ENCODE peak calls at places on chromosome 12, in ten cellular contexts. X, N, S, J, C, T, O, A, I and U are unnamed samples. For H3K27me3 and H3K9me3, the result is how much of the 10 kb centered on the place peaks cover.

GRCh38 chr12:1928439-1929121 is 10.1 kb upstream of the CACNA2D4 start:
- DNase-seq in X (peak), T (peak), J (no peak), A (no peak), I (no peak), N (no peak), C (peak), O (peak), S (no peak), U (no peak)

GRCh38 chr12:68743416-68743815 is 2.6 kb upstream of the SLC35E3 start:
- DNase-seq in X (no peak), N (no peak), O (no peak), J (no peak), A (no peak), C (no peak), S (no peak), I (no peak), T (no peak), U (no peak)

GRCh38 chr12:75834591-75834990 is 197.0 kb downstream of the PHLDA1 start:
- DNase-seq in O (no peak), A (no peak), N (no peak), S (no peak), I (no peak), J (no peak), T (no peak), X (no peak), C (no peak), U (no peak)

GRCh38 chr12:106070611-106071010 is 68.1 kb downstream of the NUAK1 start:
- DNase-seq in T (no peak), A (no peak), N (no peak), I (no peak), O (no peak), X (no peak), J (no peak), C (no peak), S (no peak), U (no peak)

GRCh38 chr12:17342381-17342961 is 736.5 kb upstream of the LMO3 start:
- DNase-seq in I (no peak), O (no peak), J (no peak), S (no peak), T (no peak), C (no peak), A (no peak), N (no peak), X (no peak), U (no peak)

GRCh38 chr12:56688846-56689113 is 696 bp upstream of the PTGES3 start:
- DNase-seq in I (no peak), S (no peak), O (no peak), T (no peak), C (no peak), J (no peak), A (no peak), N (no peak), X (no peak), U (no peak)

GRCh38 chr12:51449569-51450246 is 25.1 kb downstream of the SLC4A8 start:
- DNase-seq in C (no peak), T (no peak), A (no peak), X (no peak), N (no peak), I (no peak), S (no peak), J (no peak), O (no peak), U (no peak)

GRCh38 chr12:116075251-116075650 is 202.2 kb downstream of the MED13L start:
- DNase-seq in X (no peak), T (no peak), C (no peak), A (no peak), O (no peak), J (no peak), I (no peak), N (no peak), S (no peak), U (no peak)

GRCh38 chr12:22971247-22971646 is 346.3 kb downstream of the ETNK1 start:
- DNase-seq in S (no peak), T (no peak), C (no peak), J (no peak), A (no peak), X (no peak), N (no peak), I (no peak), O (no peak), U (no peak)

GRCh38 chr12:91852646-91853045 is 293.0 kb downstream of the BTG1 start:
- DNase-seq in X (no peak), T (no peak), O (no peak), C (no peak), A (peak), J (no peak), N (no peak), S (no peak), I (no peak), U (no peak)

GRCh38 chr12:31218203-31219025 is 107.5 kb downstream of the SINHCAF start:
- DNase-seq in J (no peak), T (no peak), S (no peak), N (no peak), A (no peak), C (no peak), I (no peak), O (no peak), X (no peak), U (no peak)

GRCh38 chr12:88453323-88453722 is 126.9 kb downstream of the KITLG start:
- DNase-seq in I (no peak), J (no peak), A (no peak), X (no peak), S (no peak), N (no peak), C (no peak), T (no peak), O (no peak), U (no peak)

GRCh38 chr12:64895541-64895940 is 71.1 kb downstream of the TBC1D30 start:
- DNase-seq in O (no peak), X (no peak), A (peak), T (no peak), N (no peak), J (no peak), C (no peak), I (no peak), S (no peak), U (no peak)

GRCh38 chr12:5243014-5243413 is 188.9 kb upstream of the NTF3 start:
- DNase-seq in S (no peak), J (no peak), I (no peak), C (no peak), T (no peak), O (no peak), N (no peak), X (no peak), A (no peak), U (no peak)

GRCh38 chr12:24530689-24531088 is 418.2 kb downstream of the BCAT1 start:
- DNase-seq in I (no peak), O (no peak), A (no peak), J (no peak), N (no peak), X (no peak), T (no peak), S (no peak), C (no peak), U (no peak)

GRCh38 chr12:24535334-24536019 is 413.4 kb downstream of the BCAT1 start:
- DNase-seq in X (no peak), N (no peak), C (no peak), T (no peak), J (no peak), O (no peak), I (no peak), S (no peak), A (no peak), U (no peak)

GRCh38 chr12:24537241-24537860 is 411.6 kb downstream of the BCAT1 start:
- DNase-seq in A (peak), N (no peak), S (no peak), I (no peak), X (no peak), O (no peak), C (no peak), T (no peak), J (no peak), U (no peak)

GRCh38 chr12:24533953-24534352 is 414.9 kb downstream of the BCAT1 start:
- DNase-seq in J (no peak), X (no peak), C (no peak), A (no peak), T (no peak), N (no peak), I (no peak), S (no peak), O (no peak), U (no peak)

DNA sequence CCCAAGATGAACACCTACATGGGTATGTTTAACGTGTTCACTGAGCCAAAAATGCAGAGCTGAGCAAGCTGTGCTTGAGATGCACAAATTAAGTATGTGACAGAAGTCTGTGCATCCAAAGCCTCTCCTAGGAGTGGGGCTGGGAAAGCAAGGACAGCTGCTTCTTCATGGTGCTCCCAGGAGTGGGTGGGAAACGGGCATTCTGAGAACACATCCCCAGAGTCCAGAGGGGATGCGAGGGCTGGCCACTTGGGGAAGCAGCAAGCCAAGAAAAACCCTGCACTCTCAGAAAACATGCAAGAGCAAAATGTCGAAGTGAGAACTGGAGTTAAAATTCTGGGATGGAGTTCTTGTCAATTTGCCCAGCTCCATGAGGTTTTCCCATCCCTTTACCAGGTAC is 414.3 kb downstream of the BCAT1 start:
- DNase-seq in X (no peak), J (no peak), I (no peak), O (no peak), S (no peak), A (no peak), T (no peak), C (no peak), N (no peak), U (no peak)
- H3K27ac ChIP-seq in X (peak), J (peak), I (no peak), O (peak), S (no peak), A (no peak), T (no peak), C (peak), N (no peak), U (no peak)

GRCh38 chr12:130163461-130164215 is 1.4 kb downstream of the FZD10 start:
- DNase-seq in I (no peak), O (no peak), S (no peak), N (no peak), A (no peak), J (no peak), C (no peak), T (no peak), X (no peak), U (no peak)

GRCh38 chr12:130162267-130162666 is at the start of gene FZD10:
- DNase-seq in C (no peak), I (no peak), N (no peak), J (peak), T (peak), X (no peak), O (no peak), A (peak), S (no peak), U (no peak)

GRCh38 chr12:130161261-130162231 is 718 bp upstream of the FZD10 start:
- DNase-seq in A (peak), J (peak), I (peak), C (no peak), N (no peak), T (peak), S (no peak), X (no peak), O (no peak), U (no peak)

GRCh38 chr12:130164216-130164542 is 1.9 kb downstream of the FZD10 start:
- DNase-seq in N (no peak), O (no peak), X (no peak), J (no peak), A (no peak), C (no peak), S (no peak), I (no peak), T (no peak), U (no peak)

GRCh38 chr12:130162771-130163460 is 652 bp downstream of the FZD10 start:
- DNase-seq in T (peak), S (no peak), O (no peak), A (peak), J (no peak), N (no peak), X (no peak), C (no peak), I (no peak), U (no peak)
- H3K27me3 ChIP-seq in T (under half), S (under half), O (half or more), A (half or more), J (half or more), N (under half), X (under half), C (half or more), I (under half), U (half or more)

GRCh38 chr12:38166225-38166624 is 150.3 kb upstream of the ALG10B start:
- DNase-seq in T (no peak), I (no peak), O (no peak), S (no peak), A (no peak), C (no peak), N (no peak), X (no peak), J (no peak), U (no peak)
- H3K9me3 ChIP-seq in T (under half), I (under half), O (under half), S (under half), A (under half), C (under half), N (under half), X (under half), J (under half), U (under half)

DNA sequence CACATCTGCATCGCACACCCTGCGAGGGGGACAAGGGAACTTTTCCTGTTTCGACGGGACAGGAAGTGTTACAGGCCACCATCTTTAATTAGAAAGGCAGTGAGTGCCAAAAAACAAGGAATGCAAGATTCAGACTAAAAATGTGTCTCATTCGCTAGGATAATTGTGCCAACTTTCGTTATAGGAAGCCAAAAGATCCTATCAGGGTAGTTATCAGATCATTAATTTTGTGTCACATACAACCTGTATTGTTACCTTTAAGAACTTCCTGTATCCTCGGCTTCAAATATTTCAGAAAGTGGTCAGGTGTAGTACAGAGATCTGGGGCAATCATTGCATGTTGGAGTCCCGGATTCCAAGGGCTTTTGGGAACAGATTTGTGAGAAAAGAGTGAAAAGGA is 19.2 kb upstream of the MGP start:
- DNase-seq in A (no peak), J (no peak), S (no peak), T (no peak), N (no peak), X (no peak), O (no peak), C (no peak), I (no peak), U (no peak)
- H3K27ac ChIP-seq in A (no peak), J (no peak), S (no peak), T (no peak), N (no peak), X (peak), O (no peak), C (peak), I (peak), U (no peak)

GRCh38 chr12:52810554-52810953 is 3.4 kb downstream of the KRT4 start:
- DNase-seq in N (no peak), C (no peak), I (no peak), S (no peak), J (no peak), A (no peak), T (no peak), O (no peak), X (no peak), U (no peak)

GRCh38 chr12:52812749-52813148 is 1.2 kb downstream of the KRT4 start:
- DNase-seq in N (no peak), T (no peak), S (no peak), X (no peak), J (no peak), O (no peak), I (no peak), A (no peak), C (no peak), U (no peak)

GRCh38 chr12:52811191-52812072 is 2.5 kb downstream of the KRT4 start:
- DNase-seq in O (no peak), I (no peak), A (no peak), S (no peak), T (no peak), C (no peak), N (no peak), J (no peak), X (no peak), U (no peak)

GRCh38 chr12:52813203-52813819 is 605 bp downstream of the KRT4 start:
- DNase-seq in X (no peak), I (no peak), J (no peak), O (no peak), C (no peak), T (no peak), N (no peak), A (no peak), S (no peak), U (no peak)

DNA sequence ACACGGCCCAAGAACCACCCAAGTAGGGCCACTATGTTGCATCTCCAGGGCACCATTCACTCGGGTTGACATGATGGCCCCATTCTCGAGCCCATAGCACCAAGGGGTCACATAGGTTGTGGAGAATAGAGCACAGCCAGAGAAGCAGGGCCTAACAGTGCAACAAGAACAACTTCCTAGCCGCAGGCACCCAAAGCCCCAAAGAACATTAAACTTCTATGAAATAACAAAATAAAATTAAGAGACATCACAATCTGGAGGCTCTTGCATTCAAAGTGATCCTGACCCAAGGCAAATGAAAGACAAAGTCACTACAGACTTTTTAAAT is 1.9 kb downstream of the KRT4 start:
- DNase-seq in T (no peak), I (no peak), J (no peak), O (no peak), C (no peak), N (no peak), X (no peak), A (no peak), S (no peak), U (no peak)
- H3K27me3 ChIP-seq in T (under half), I (under half), J (under half), O (under half), C (under half), N (under half), X (under half), A (under half), S (under half), U (under half)

GRCh38 chr12:112778400-112778799 is 13.1 kb upstream of the RPH3A start:
- DNase-seq in I (no peak), O (no peak), T (no peak), J (no peak), N (no peak), X (no peak), A (no peak), S (no peak), C (no peak), U (no peak)

GRCh38 chr12:112781767-112782166 is 9.8 kb upstream of the RPH3A start:
- DNase-seq in I (no peak), S (no peak), C (no peak), A (no peak), X (no peak), N (no peak), T (no peak), O (no peak), J (no peak), U (no peak)

GRCh38 chr12:112788205-112788604 is 3.3 kb upstream of the RPH3A start:
- DNase-seq in I (no peak), N (no peak), T (peak), O (no peak), X (no peak), S (no peak), J (no peak), A (no peak), C (no peak), U (no peak)

GRCh38 chr12:112782250-112782649 is 9.3 kb upstream of the RPH3A start:
- DNase-seq in O (no peak), S (no peak), I (no peak), C (no peak), J (no peak), A (no peak), N (no peak), X (no peak), T (no peak), U (no peak)

GRCh38 chr12:112782921-112783320 is 8.6 kb upstream of the RPH3A start:
- DNase-seq in O (no peak), A (no peak), C (no peak), I (no peak), X (no peak), T (no peak), S (no peak), N (no peak), J (no peak), U (no peak)
- H3K9me3 ChIP-seq in O (under half), A (under half), C (under half), I (under half), X (under half), T (under half), S (under half), N (under half), J (under half), U (under half)